ENCODE peak calls at places on chromosomes 6 and 20, in eight cellular contexts. N is activated naive CD8-positive, alpha-beta T cell treated with anti-CD3 and anti-CD28 coated beads, Interleukin-2, amount 50 U/mL, for 16 hours; V is H54; O is EH; P is fibroblast of pulmonary artery; B is activated CD4-positive, CD25-positive, alpha-beta regulatory T cell; M is cardiac muscle cell; W is DMS153. L is an unnamed sample.

GRCh38 chr6:113594726-113595125 is 262.4 kb upstream of the MARCKS start:
- DNase-seq in N (no peak), V (no peak), O (no peak), P (no peak), B (no peak), M (no peak), W (no peak), L (no peak)

GRCh38 chr6:36907781-36908180 is 22.0 kb downstream of the C6orf89 start:
- DNase-seq in N (no peak), V (peak; percentile 19), O (no peak), P (peak; percentile 32), B (no peak), M (no peak), W (no peak), L (no peak)

GRCh38 chr20:50303573-50304500 is 113.2 kb downstream of the CEBPB start:
- DNase-seq in N (no peak), V (no peak), O (peak; percentile 77), P (peak; percentile 98), B (no peak), M (peak; percentile 70), W (peak; percentile 71), L (peak; percentile 87)

GRCh38 chr6:158286413-158286812 is 25.9 kb upstream of the TULP4 start:
- DNase-seq in N (no peak), V (no peak), O (peak; percentile 89), P (peak; percentile 68), B (no peak), M (no peak), W (no peak), L (no peak)

GRCh38 chr20:366719-367485 is 13.7 kb upstream of the TRIB3 start:
- DNase-seq in N (no peak), V (no peak), O (no peak), P (no peak), B (no peak), M (no peak), W (no peak), L (no peak)

GRCh38 chr6:2973656-2974055 is 2.3 kb upstream of the SERPINB6 start:
- DNase-seq in N (no peak), V (no peak), O (peak; percentile 67), P (no peak), B (no peak), M (no peak), W (no peak), L (no peak)

GRCh38 chr6:47781732-47782131 is at the start of gene OPN5:
- DNase-seq in N (no peak), V (no peak), O (no peak), P (no peak), B (no peak), M (no peak), W (no peak), L (no peak)

GRCh38 chr6:150116195-150116800 is 26.5 kb upstream of the PPP1R14C start:
- DNase-seq in N (no peak), V (no peak), O (no peak), P (no peak), B (no peak), M (no peak), W (peak; percentile 54), L (peak; percentile 36)

GRCh38 chr6:42294759-42295158 is 77.1 kb upstream of the MRPS10 start:
- DNase-seq in N (no peak), V (peak; percentile 78), O (peak; percentile 77), P (peak; percentile 56), B (no peak), M (no peak), W (no peak), L (no peak)

GRCh38 chr6:3157151-3157933 is at the start of gene TUBB2A:
- DNase-seq in N (peak; percentile 69), V (peak; percentile 89), O (peak; percentile 85), P (peak; percentile 83), B (peak; percentile 82), M (peak; percentile 80), W (peak; percentile 14), L (peak; percentile 88)

GRCh38 chr6:157045831-157046454 is 268.8 kb downstream of the ARID1B start:
- DNase-seq in N (no peak), V (no peak), O (peak; percentile 85), P (peak; percentile 72), B (no peak), M (peak; percentile 54), W (no peak), L (no peak)

GRCh38 chr6:79609225-79609595 is 21.9 kb upstream of the SH3BGRL2 start:
- DNase-seq in N (no peak), V (no peak), O (no peak), P (no peak), B (no peak), M (no peak), W (no peak), L (no peak)

GRCh38 chr20:22093122-22093521 is 387.7 kb downstream of the PAX1 start:
- DNase-seq in N (no peak), V (no peak), O (no peak), P (no peak), B (no peak), M (no peak), W (no peak), L (no peak)

GRCh38 chr20:4088766-4089165 is 73.4 kb upstream of the RNF24 start:
- DNase-seq in N (no peak), V (no peak), O (no peak), P (no peak), B (no peak), M (no peak), W (no peak), L (no peak)

GRCh38 chr6:152094992-152095592 is 287.6 kb downstream of the ESR1 start:
- DNase-seq in N (no peak), V (peak; percentile 48), O (peak; percentile 100), P (peak; percentile 98), B (no peak), M (no peak), W (peak; percentile 13), L (peak; percentile 90)

GRCh38 chr6:161903584-161904232 is 629.8 kb upstream of the AGPAT4 start:
- DNase-seq in N (no peak), V (no peak), O (no peak), P (no peak), B (no peak), M (no peak), W (no peak), L (no peak)

GRCh38 chr20:53731595-53731994 is 138.0 kb upstream of the ZNF217 start:
- DNase-seq in N (no peak), V (no peak), O (no peak), P (no peak), B (no peak), M (no peak), W (no peak), L (no peak)

GRCh38 chr6:114747995-114748625 is 405.3 kb upstream of the HS3ST5 start:
- DNase-seq in N (no peak), V (no peak), O (peak; percentile 56), P (peak; percentile 73), B (no peak), M (peak; percentile 71), W (no peak), L (no peak)

GRCh38 chr6:135546680-135547418 is 49.3 kb upstream of the AHI1 start:
- DNase-seq in N (no peak), V (no peak), O (no peak), P (peak; percentile 45), B (no peak), M (no peak), W (no peak), L (no peak)

GRCh38 chr20:25251558-25251957 is 3.7 kb downstream of the PYGB start:
- DNase-seq in N (no peak), V (no peak), O (no peak), P (no peak), B (no peak), M (no peak), W (no peak), L (no peak)

GRCh38 chr20:10906830-10907229 is 233.0 kb upstream of the JAG1 start:
- DNase-seq in N (no peak), V (no peak), O (no peak), P (no peak), B (no peak), M (no peak), W (no peak), L (no peak)

GRCh38 chr6:5536644-5537043 is 275.3 kb downstream of the FARS2 start:
- DNase-seq in N (no peak), V (no peak), O (no peak), P (no peak), B (no peak), M (no peak), W (no peak), L (no peak)

GRCh38 chr6:41288025-41288777 is 1.7 kb upstream of the TREM1 start:
- DNase-seq in N (no peak), V (no peak), O (peak; percentile 9), P (peak; percentile 35), B (no peak), M (peak; percentile 56), W (peak; percentile 99), L (no peak)

GRCh38 chr6:19417713-19418112 is 419.5 kb upstream of the ID4 start:
- DNase-seq in N (no peak), V (peak; percentile 5), O (peak; percentile 19), P (peak; percentile 33), B (no peak), M (no peak), W (no peak), L (no peak)

L was measured in coronary artery.